ENCODE peak calls at places on chromosomes 4 and X, in five cellular contexts. One of them, this sample, is unnamed.

GRCh38 chr4:77801260-77801608 is 17.9 kb downstream of the CNOT6L start:
- DNase-seq in iris pigment epithelial cell: no peak
- DNase-seq in stimulated activated CD4-positive, alpha-beta T cell treated with anti-CD3 and anti-CD28 coated beads, TNF-alpha, amount 100 ng/mL, for 24 hours: no peak
- DNase-seq in COLO829: no peak
- DNase-seq in A549: no peak
- DNase-seq in this sample: no peak

GRCh38 chrX:11430266-11430665 is 137.1 kb downstream of the AMELX start:
- DNase-seq in iris pigment epithelial cell: peak; percentile 28
- DNase-seq in stimulated activated CD4-positive, alpha-beta T cell treated with anti-CD3 and anti-CD28 coated beads, TNF-alpha, amount 100 ng/mL, for 24 hours: no peak
- DNase-seq in COLO829: no peak
- DNase-seq in A549: no peak
- DNase-seq in this sample: no peak

GRCh38 chr4:114252499-114252898 is 273.1 kb upstream of the ARSJ start:
- DNase-seq in iris pigment epithelial cell: no peak
- DNase-seq in stimulated activated CD4-positive, alpha-beta T cell treated with anti-CD3 and anti-CD28 coated beads, TNF-alpha, amount 100 ng/mL, for 24 hours: no peak
- DNase-seq in COLO829: no peak
- DNase-seq in A549: no peak
- DNase-seq in this sample: no peak

GRCh38 chr4:478373-478772 is 20.6 kb downstream of the ZNF721 start:
- DNase-seq in iris pigment epithelial cell: peak; percentile 62
- DNase-seq in stimulated activated CD4-positive, alpha-beta T cell treated with anti-CD3 and anti-CD28 coated beads, TNF-alpha, amount 100 ng/mL, for 24 hours: no peak
- DNase-seq in COLO829: no peak
- DNase-seq in A549: no peak
- DNase-seq in this sample: no peak

GRCh38 chrX:9466115-9466495 is 1.2 kb downstream of the TBL1X start:
- DNase-seq in iris pigment epithelial cell: peak; percentile 31
- DNase-seq in stimulated activated CD4-positive, alpha-beta T cell treated with anti-CD3 and anti-CD28 coated beads, TNF-alpha, amount 100 ng/mL, for 24 hours: no peak
- DNase-seq in COLO829: no peak
- DNase-seq in A549: peak; percentile 32
- DNase-seq in this sample: peak; percentile 38

GRCh38 chr4:151922306-151922705 is 161.5 kb upstream of the GATB start:
- DNase-seq in iris pigment epithelial cell: peak; percentile 11
- DNase-seq in stimulated activated CD4-positive, alpha-beta T cell treated with anti-CD3 and anti-CD28 coated beads, TNF-alpha, amount 100 ng/mL, for 24 hours: no peak
- DNase-seq in COLO829: no peak
- DNase-seq in A549: no peak
- DNase-seq in this sample: no peak

GRCh38 chr4:120688791-120689190 is 233.7 kb downstream of the PRDM5 start:
- DNase-seq in iris pigment epithelial cell: no peak
- DNase-seq in stimulated activated CD4-positive, alpha-beta T cell treated with anti-CD3 and anti-CD28 coated beads, TNF-alpha, amount 100 ng/mL, for 24 hours: no peak
- DNase-seq in COLO829: no peak
- DNase-seq in A549: no peak
- DNase-seq in this sample: no peak

GRCh38 chr4:6916587-6917444 is 7.2 kb downstream of the TBC1D14 start:
- DNase-seq in iris pigment epithelial cell: peak; percentile 62
- DNase-seq in stimulated activated CD4-positive, alpha-beta T cell treated with anti-CD3 and anti-CD28 coated beads, TNF-alpha, amount 100 ng/mL, for 24 hours: peak; percentile 40
- DNase-seq in COLO829: peak; percentile 58
- DNase-seq in A549: peak; percentile 31
- DNase-seq in this sample: no peak

GRCh38 chr4:135838889-135839288 is 1637.3 kb upstream of the PABPC4L start:
- DNase-seq in iris pigment epithelial cell: peak; percentile 45
- DNase-seq in stimulated activated CD4-positive, alpha-beta T cell treated with anti-CD3 and anti-CD28 coated beads, TNF-alpha, amount 100 ng/mL, for 24 hours: no peak
- DNase-seq in COLO829: peak; percentile 3
- DNase-seq in A549: peak; percentile 77
- DNase-seq in this sample: no peak

GRCh38 chrX:120759685-120760084 is 116.0 kb downstream of the CT47B1 start:
- DNase-seq in iris pigment epithelial cell: no peak
- DNase-seq in stimulated activated CD4-positive, alpha-beta T cell treated with anti-CD3 and anti-CD28 coated beads, TNF-alpha, amount 100 ng/mL, for 24 hours: no peak
- DNase-seq in COLO829: no peak
- DNase-seq in A549: no peak
- DNase-seq in this sample: no peak

GRCh38 chrX:138939038-138939437 is 227.5 kb upstream of the FGF13 start:
- DNase-seq in iris pigment epithelial cell: no peak
- DNase-seq in stimulated activated CD4-positive, alpha-beta T cell treated with anti-CD3 and anti-CD28 coated beads, TNF-alpha, amount 100 ng/mL, for 24 hours: no peak
- DNase-seq in COLO829: no peak
- DNase-seq in A549: no peak
- DNase-seq in this sample: no peak

GRCh38 chr4:156190606-156191005 is 236.9 kb upstream of the CTSO start:
- DNase-seq in iris pigment epithelial cell: peak; percentile 95
- DNase-seq in stimulated activated CD4-positive, alpha-beta T cell treated with anti-CD3 and anti-CD28 coated beads, TNF-alpha, amount 100 ng/mL, for 24 hours: no peak
- DNase-seq in COLO829: no peak
- DNase-seq in A549: no peak
- DNase-seq in this sample: no peak

GRCh38 chr4:183348706-183349659 is 26.8 kb upstream of the CLDN24 start:
- DNase-seq in iris pigment epithelial cell: peak; percentile 89
- DNase-seq in stimulated activated CD4-positive, alpha-beta T cell treated with anti-CD3 and anti-CD28 coated beads, TNF-alpha, amount 100 ng/mL, for 24 hours: peak; percentile 7
- DNase-seq in COLO829: peak; percentile 77
- DNase-seq in A549: peak; percentile 47
- DNase-seq in this sample: no peak

GRCh38 chr4:106344324-106344970 is 24.1 kb downstream of the GIMD1 start:
- DNase-seq in iris pigment epithelial cell: peak; percentile 69
- DNase-seq in stimulated activated CD4-positive, alpha-beta T cell treated with anti-CD3 and anti-CD28 coated beads, TNF-alpha, amount 100 ng/mL, for 24 hours: no peak
- DNase-seq in COLO829: peak; percentile 18
- DNase-seq in A549: peak; percentile 7
- DNase-seq in this sample: peak; percentile 57

GRCh38 chr4:73870260-73870659 is 1.1 kb downstream of the CXCL1 start:
- DNase-seq in iris pigment epithelial cell: peak; percentile 71
- DNase-seq in stimulated activated CD4-positive, alpha-beta T cell treated with anti-CD3 and anti-CD28 coated beads, TNF-alpha, amount 100 ng/mL, for 24 hours: no peak
- DNase-seq in COLO829: no peak
- DNase-seq in A549: peak; percentile 48
- DNase-seq in this sample: no peak

This sample was measured in Caco-2.